ENCODE peak calls at places on chromosomes 13 and 19, in seven cellular contexts. N, O, P, U, Y, Z and I are unnamed samples.

GRCh38 chr13:97627566-97627965 is 193.6 kb downstream of the RAP2A start:
- DNase-seq in U (no peak), N (no peak), Y (peak; percentile 95), O (peak; percentile 53), P (peak; percentile 78), Z (peak; percentile 19), I (no peak)

GRCh38 chr19:344625-345319 is at the start of gene MIER2:
- DNase-seq in P (peak; percentile 28), N (peak; percentile 97), O (peak; percentile 64), U (peak; percentile 86), Y (peak; percentile 68), Z (peak; percentile 75), I (peak; percentile 97)

GRCh38 chr19:42420055-42420544 is 7.1 kb downstream of the LIPE start:
- DNase-seq in P (no peak), U (peak; percentile 73), O (peak; percentile 87), N (peak; percentile 62), Z (no peak), Y (peak; percentile 78), I (peak; percentile 62)

GRCh38 chr19:2136796-2137195 is 14.6 kb downstream of the AP3D1 start:
- DNase-seq in O (no peak), U (no peak), N (no peak), Y (no peak), Z (no peak), P (no peak), I (no peak)

GRCh38 chr13:80547885-80548284 is 207.0 kb upstream of the SPRY2 start:
- DNase-seq in P (no peak), N (no peak), O (no peak), U (no peak), Y (no peak), Z (no peak), I (no peak)

GRCh38 chr19:48290923-48291700 is 21.2 kb downstream of the ZNF114 start:
- DNase-seq in Y (peak; percentile 81), U (peak; percentile 55), N (peak; percentile 88), P (peak; percentile 76), Z (peak; percentile 79), O (peak; percentile 63), I (peak; percentile 64)

GRCh38 chr13:74596691-74597090 is 462.5 kb upstream of the KLF12 start:
- DNase-seq in U (no peak), O (no peak), Z (no peak), P (no peak), Y (no peak), N (no peak), I (no peak)

GRCh38 chr19:41422456-41422855 is 4.7 kb downstream of the B3GNT8 start:
- DNase-seq in Y (no peak), Z (no peak), U (no peak), O (no peak), P (no peak), N (no peak), I (no peak)

GRCh38 chr13:31172001-31172400 is 10.3 kb upstream of the HSPH1 start:
- DNase-seq in Y (peak; percentile 44), O (peak; percentile 70), Z (no peak), P (no peak), N (no peak), U (no peak), I (no peak)

GRCh38 chr13:29702912-29703351 is 107.4 kb upstream of the SLC7A1 start:
- DNase-seq in U (no peak), N (no peak), O (peak; percentile 90), Y (peak; percentile 69), P (peak; percentile 43), Z (peak; percentile 46), I (no peak)

GRCh38 chr19:6925801-6926751 is 38.7 kb downstream of the ADGRE1 start:
- DNase-seq in Y (no peak), O (peak; percentile 6), Z (no peak), N (no peak), U (no peak), P (no peak), I (no peak)

GRCh38 chr13:42997381-42997780 is 5.3 kb upstream of the EPSTI1 start:
- DNase-seq in Z (no peak), Y (peak; percentile 40), P (no peak), O (no peak), N (no peak), U (no peak), I (no peak)

GRCh38 chr13:31885994-31886393 is 145.6 kb upstream of the FRY start:
- DNase-seq in N (no peak), Z (no peak), P (no peak), O (no peak), Y (peak; percentile 4), U (no peak), I (no peak)

GRCh38 chr13:35894636-35895035 is 236.5 kb downstream of the DCLK1 start:
- DNase-seq in Z (no peak), P (no peak), O (no peak), Y (peak; percentile 7), U (no peak), N (no peak), I (no peak)
- TF ChIP-seq CTCF in Z (no peak), P (no peak), O (no peak), Y (no peak), U (no peak), N (no peak), I (no peak)

DNA sequence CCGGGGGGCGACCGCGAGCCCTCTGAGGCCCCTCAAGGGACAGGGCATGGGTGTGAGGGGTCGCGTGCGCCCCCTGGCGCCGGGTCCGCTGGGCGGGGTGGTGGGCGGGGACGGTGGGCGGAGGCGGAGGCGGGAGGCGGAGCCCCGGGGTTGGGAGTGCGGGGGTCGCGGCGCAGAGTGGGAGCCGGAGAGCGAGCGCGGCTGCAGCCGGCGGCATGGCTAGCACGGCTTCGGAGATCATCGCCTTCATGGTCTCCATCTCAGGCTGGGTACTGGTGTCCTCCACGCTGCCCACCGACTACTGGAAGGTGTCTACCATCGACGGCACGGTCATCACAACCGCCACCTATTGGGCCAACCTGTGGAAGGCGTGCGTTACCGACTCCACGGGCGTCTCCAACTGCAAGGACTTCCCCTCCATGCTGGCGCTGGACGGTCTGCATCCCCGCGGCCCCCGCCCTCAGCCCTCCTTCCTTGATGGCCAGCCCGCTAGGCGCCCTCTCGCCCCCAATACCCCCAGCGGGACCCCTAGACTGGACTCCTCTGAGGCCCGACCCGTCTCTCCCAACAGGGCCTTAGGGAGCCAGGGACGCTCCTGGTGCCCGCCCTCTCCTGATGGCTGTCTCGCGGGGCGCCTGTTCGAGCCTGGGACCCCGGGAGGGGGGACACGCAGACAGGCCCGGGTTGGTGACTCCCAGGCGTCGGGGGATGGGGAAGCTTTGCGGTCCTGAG is at the start of gene CLDN10:
- DNase-seq in N (peak; percentile 78), Y (no peak), Z (no peak), U (no peak), O (no peak), P (no peak), I (no peak)
- TF ChIP-seq CTCF in N (peak; percentile 73), Y (no peak), Z (no peak), U (no peak), O (no peak), P (peak; percentile 29), I (no peak)

DNA sequence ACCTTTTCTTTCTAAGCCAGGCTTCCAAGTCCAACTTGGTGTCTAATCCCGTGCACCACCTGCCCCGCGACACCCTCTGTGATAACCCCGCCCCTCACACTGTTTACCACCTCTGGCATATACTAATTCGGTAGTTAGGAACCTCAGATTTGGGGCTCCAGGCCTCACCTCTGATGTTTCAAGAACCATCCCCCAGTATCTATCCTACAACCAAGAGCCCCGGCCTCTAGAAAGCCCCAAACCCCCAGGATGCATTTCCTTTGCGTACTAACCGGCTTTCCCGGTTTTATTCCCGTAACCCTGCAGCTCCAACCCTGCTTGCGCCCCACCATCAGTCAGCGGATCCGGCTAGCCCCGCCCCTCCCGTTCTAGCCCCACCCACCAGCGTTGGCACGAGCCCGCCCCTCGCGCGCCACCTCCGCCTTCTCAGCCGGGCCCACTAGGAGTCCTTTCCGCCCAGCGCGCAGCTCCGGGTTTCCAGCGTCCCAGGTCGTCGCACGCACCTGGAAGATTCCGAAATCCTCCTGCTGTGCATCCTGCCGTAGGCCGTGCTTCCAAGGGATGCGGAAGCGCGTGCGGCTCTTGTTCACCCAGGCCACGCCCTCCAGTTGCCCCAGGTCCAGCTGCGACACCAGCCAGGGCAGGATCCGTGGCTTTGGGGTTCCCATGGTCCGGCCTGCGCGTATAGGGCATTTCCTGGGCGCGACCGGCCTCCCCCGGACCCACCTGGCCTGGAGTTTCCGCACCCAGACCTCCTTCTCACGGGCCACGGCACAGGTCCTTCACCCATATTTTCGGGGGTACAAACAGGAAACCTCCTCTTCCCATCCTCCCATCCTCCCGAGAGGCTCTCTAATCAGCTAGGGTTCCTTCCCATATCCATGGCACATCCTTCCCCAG is 1.2 kb downstream of the IRF3 start:
- DNase-seq in N (peak; percentile 95), U (peak; percentile 84), P (no peak), O (peak; percentile 95), Z (peak; percentile 89), Y (peak; percentile 67), I (peak; percentile 85)
- TF ChIP-seq CTCF in N (no peak), U (peak; percentile 26), P (peak; percentile 10), O (no peak), Z (peak; percentile 59), Y (no peak), I (no peak)

GRCh38 chr19:17932485-17933338 is at the start of gene CCDC124:
- DNase-seq in Y (peak; percentile 89), N (peak; percentile 92), U (peak; percentile 92), P (peak; percentile 68), Z (peak; percentile 85), O (peak; percentile 90), I (peak; percentile 91)
- TF ChIP-seq CTCF in Y (peak; percentile 99), N (peak; percentile 71), U (peak; percentile 90), P (peak; percentile 91), Z (peak; percentile 73), O (peak; percentile 92), I (peak; percentile 79)

DNA sequence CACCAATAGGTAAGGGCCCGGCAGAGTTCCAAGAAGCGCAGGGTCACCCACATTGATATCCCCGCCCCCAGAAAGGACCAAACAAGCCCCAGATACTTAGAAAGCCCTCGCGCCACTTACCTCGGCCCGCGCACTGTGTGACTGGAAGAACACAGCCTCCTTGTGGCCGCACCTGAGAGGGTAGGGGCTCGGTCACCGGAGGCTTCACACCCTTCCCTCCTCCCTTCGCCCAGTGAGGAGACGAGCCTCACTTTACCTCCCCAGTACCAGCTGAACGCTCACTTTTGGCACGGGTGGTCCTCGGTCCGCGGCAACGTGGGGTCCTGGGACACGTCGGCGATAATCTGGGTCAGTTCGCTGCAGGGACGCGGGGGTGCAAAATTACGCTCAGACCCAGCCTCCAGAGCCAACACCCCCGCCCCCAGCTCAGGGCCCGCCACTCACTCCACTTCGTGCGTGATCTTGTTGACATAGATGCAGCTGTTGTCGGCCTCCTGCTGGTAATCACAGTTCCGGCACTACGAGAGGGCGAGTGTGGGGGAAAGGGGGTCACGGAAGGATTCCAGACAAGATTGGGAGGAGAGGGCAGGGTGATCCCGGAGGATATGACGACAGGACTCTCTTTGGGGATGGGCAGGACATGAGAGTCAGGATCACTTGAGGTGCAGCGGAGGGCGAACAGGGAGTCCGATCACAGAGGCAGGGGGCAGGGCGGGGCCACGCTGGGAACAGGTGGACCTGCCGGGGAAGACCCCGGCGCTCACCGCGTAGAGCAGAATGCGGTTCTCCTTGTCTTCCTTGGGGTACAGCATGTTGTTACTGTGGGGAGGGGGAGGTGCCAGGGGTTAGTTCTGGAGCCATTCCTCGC is 546 bp downstream of the POLR2I start:
- DNase-seq in P (no peak), Y (peak; percentile 30), Z (no peak), N (peak; percentile 9), U (no peak), O (peak; percentile 42), I (peak; percentile 43)
- TF ChIP-seq CTCF in P (peak; percentile 27), Y (peak; percentile 24), Z (no peak), N (no peak), U (no peak), O (peak; percentile 15), I (no peak)

GRCh38 chr19:8721334-8721733 is at the start of gene OR2Z1:
- DNase-seq in P (no peak), N (no peak), Z (no peak), U (no peak), Y (no peak), O (no peak), I (no peak)
- TF ChIP-seq CTCF in P (no peak), N (no peak), Z (no peak), U (no peak), Y (no peak), O (no peak), I (no peak)

GRCh38 chr19:51096473-51097165 is 11.6 kb downstream of the CTU1 start:
- DNase-seq in Y (no peak), N (no peak), Z (no peak), U (no peak), O (no peak), P (no peak), I (no peak)
- TF ChIP-seq CTCF in Y (peak; percentile 19), N (no peak), Z (peak; percentile 4), U (no peak), O (peak; percentile 50), P (no peak), I (no peak)